ENCODE peak calls at places on chromosomes 3 and 15, in eight cellular contexts. C is WTC11, T is right lobe of liver, S is cardiac fibroblast, U is HCT116, J is glutamatergic neuron, Y is psoas muscle, A is HFF-Myc. R is an unnamed sample.

GRCh38 chr3:119314821-119315220 is 20.6 kb downstream of the ARHGAP31 start:
- DNase-seq in C (no peak), Y (no peak), A (no peak), U (no peak), J (peak), S (no peak), T (no peak), R (no peak)

GRCh38 chr3:47850062-47850802 is 47.3 kb downstream of the DHX30 start:
- DNase-seq in T (no peak), J (no peak), A (no peak), C (no peak), U (no peak), S (peak), Y (no peak), R (peak)

GRCh38 chr15:86915811-86916331 is 836.2 kb downstream of the AGBL1 start:
- DNase-seq in S (peak), C (peak), Y (no peak), A (peak), J (peak), U (no peak), T (no peak), R (peak)

GRCh38 chr3:10946526-10946925 is 46.0 kb upstream of the SLC6A1 start:
- DNase-seq in S (no peak), Y (no peak), U (no peak), T (no peak), C (no peak), J (peak), A (no peak), R (no peak)

GRCh38 chr3:52839268-52839575 is 4.4 kb upstream of the MUSTN1 start:
- DNase-seq in A (no peak), U (no peak), C (no peak), Y (no peak), J (no peak), S (no peak), T (peak), R (no peak)

GRCh38 chr3:30544811-30545210 is 61.6 kb upstream of the TGFBR2 start:
- DNase-seq in T (no peak), A (peak), C (no peak), S (peak), Y (no peak), J (no peak), U (no peak), R (peak)

GRCh38 chr3:140527156-140527555 is 150.7 kb upstream of the TRIM42 start:
- DNase-seq in Y (no peak), A (no peak), T (no peak), J (no peak), C (no peak), S (peak), U (no peak), R (no peak)

GRCh38 chr3:41716391-41716910 is 245.5 kb downstream of the ULK4 start:
- DNase-seq in C (no peak), Y (no peak), S (peak), U (no peak), A (no peak), T (no peak), J (no peak), R (no peak)

GRCh38 chr3:187064210-187065115 is 74.8 kb downstream of the RPL39L start:
- DNase-seq in C (no peak), U (no peak), A (peak), T (peak), Y (no peak), J (no peak), S (peak), R (no peak)

GRCh38 chr15:91104111-91104510 is 4.1 kb downstream of the SV2B start:
- DNase-seq in C (no peak), A (no peak), T (peak), J (no peak), U (no peak), S (no peak), Y (peak), R (no peak)

GRCh38 chr3:65811050-65811766 is 227.5 kb downstream of the MAGI1 start:
- DNase-seq in U (no peak), J (no peak), T (no peak), Y (peak), C (no peak), S (peak), A (no peak), R (no peak)

GRCh38 chr15:63712828-63713520 is 115.8 kb downstream of the FBXL22 start:
- DNase-seq in A (no peak), U (no peak), C (no peak), J (no peak), T (no peak), S (no peak), Y (no peak), R (no peak)

GRCh38 chr3:8503461-8503860 is 1.8 kb downstream of the LMCD1 start:
- DNase-seq in T (no peak), Y (no peak), C (no peak), J (no peak), A (no peak), U (no peak), S (no peak), R (peak)

GRCh38 chr3:106457278-106458210 is 588.7 kb upstream of the CBLB start:
- DNase-seq in Y (peak), J (no peak), U (no peak), C (no peak), A (peak), T (no peak), S (peak), R (peak)

GRCh38 chr3:32354362-32354778 is 37.3 kb upstream of the CMTM7 start:
- DNase-seq in U (no peak), Y (no peak), S (peak), A (no peak), C (no peak), T (no peak), J (no peak), R (no peak)

GRCh38 chr15:82530606-82531379 is 9.5 kb downstream of the RPS17 start:
- DNase-seq in A (no peak), J (peak), S (peak), U (peak), C (peak), T (peak), Y (peak), R (peak)

GRCh38 chr15:54282228-54282836 is 304.1 kb downstream of the UNC13C start:
- DNase-seq in C (peak), J (no peak), U (no peak), S (no peak), A (no peak), Y (no peak), T (no peak), R (no peak)

GRCh38 chr3:183359036-183359435 is 69.4 kb downstream of the MCF2L2 start:
- DNase-seq in T (no peak), C (no peak), Y (no peak), S (peak), J (no peak), U (no peak), A (no peak), R (no peak)

GRCh38 chr3:152858170-152858800 is 23.4 kb downstream of the P2RY1 start:
- DNase-seq in T (no peak), S (no peak), Y (no peak), A (no peak), C (no peak), U (no peak), J (no peak), R (no peak)

GRCh38 chr3:53254190-53254809 is 1.5 kb downstream of the TKT start:
- DNase-seq in C (no peak), S (peak), T (no peak), Y (no peak), A (no peak), J (no peak), U (no peak), R (no peak)

GRCh38 chr3:64958187-64958586 is 270.4 kb upstream of the ADAMTS9 start:
- DNase-seq in U (no peak), A (no peak), Y (no peak), J (no peak), T (no peak), S (no peak), C (no peak), R (no peak)

GRCh38 chr15:58639992-58640391 is 109.5 kb downstream of the ADAM10 start:
- DNase-seq in C (no peak), A (no peak), J (no peak), Y (no peak), U (no peak), S (no peak), T (no peak), R (no peak)

GRCh38 chr3:35800960-35801459 is 161.7 kb downstream of the ARPP21 start:
- DNase-seq in Y (no peak), U (no peak), T (peak), J (no peak), C (no peak), S (no peak), A (no peak), R (no peak)

GRCh38 chr15:65921780-65922179 is 52.5 kb downstream of the RAB11A start:
- DNase-seq in T (no peak), S (no peak), J (no peak), Y (no peak), C (no peak), U (no peak), A (no peak), R (no peak)

GRCh38 chr15:27045796-27046195 is 74.8 kb downstream of the GABRG3 start:
- DNase-seq in S (no peak), A (no peak), U (no peak), J (no peak), Y (no peak), T (no peak), C (no peak), R (no peak)
- TF ChIP-seq CTCF in S (no peak), A (no peak), U (no peak), J (no peak), Y (no peak), T (no peak), C (no peak), R (no peak)

DNA sequence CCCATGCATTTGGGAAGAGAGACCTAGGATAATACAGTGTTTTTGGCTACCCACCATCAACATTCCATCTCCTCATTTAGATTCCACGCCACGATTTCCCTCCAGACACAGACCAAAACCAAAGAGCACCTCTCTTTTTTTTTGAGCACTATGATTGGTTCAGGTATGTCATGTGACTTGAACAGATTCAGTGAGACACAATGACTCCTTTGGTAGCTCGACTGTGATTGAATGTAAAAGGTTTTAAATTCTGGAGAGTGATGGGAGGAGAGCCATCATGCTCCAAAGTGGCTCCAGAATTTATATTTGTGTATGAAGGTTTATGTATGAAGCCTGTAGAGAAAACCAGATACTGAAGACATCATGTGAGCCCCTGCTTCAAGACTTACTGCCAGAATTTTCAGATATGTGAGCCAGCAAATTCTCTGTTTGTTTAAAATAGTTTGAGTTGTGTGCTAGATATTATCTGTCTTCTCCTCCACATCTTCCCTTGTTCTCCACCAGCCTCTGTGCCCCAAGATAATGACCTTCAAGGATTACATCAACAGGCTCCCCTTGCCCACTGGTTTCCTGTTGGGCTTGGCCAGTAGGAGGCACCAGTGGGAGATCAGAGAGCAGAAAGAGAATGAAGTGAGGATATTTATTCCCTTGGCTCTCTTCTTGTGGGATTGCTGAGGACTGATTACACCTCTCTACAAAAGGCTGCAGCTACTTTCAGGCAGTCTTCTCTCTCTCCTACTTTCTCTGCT is 12.5 kb downstream of the MYD88 start:
- DNase-seq in A (no peak), C (peak), Y (no peak), S (no peak), J (no peak), T (no peak), U (no peak), R (no peak)
- TF ChIP-seq CTCF in A (peak), C (no peak), Y (no peak), S (no peak), J (no peak), T (no peak), U (peak), R (peak)

DNA sequence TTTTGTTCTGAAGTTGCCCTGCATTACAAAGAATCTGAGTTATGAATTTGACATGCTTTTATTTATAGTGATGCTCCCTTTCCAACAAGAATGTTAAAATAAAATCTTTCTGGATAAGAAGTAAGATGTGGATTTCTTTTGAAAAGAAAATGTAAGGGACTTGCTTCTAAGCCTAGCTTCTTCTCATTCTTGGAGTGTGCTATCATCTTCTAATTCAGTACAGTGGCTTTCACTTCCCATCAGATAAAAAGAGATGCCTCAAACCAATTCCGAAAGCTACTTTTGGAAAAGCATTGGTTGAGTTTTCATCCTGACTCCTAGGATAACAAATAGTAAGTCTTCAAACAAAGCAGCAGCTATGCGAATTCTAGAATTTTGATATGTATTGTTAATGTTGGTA is 197.0 kb upstream of the ZPLD1 start:
- DNase-seq in A (no peak), S (no peak), C (no peak), Y (no peak), T (no peak), J (no peak), U (no peak), R (peak)
- TF ChIP-seq CTCF in A (no peak), S (no peak), C (no peak), Y (no peak), T (no peak), J (no peak), U (no peak), R (no peak)

GRCh38 chr3:194269610-194270145 is 81.5 kb downstream of the CPN2 start:
- DNase-seq in A (no peak), U (peak), T (peak), J (peak), Y (peak), C (peak), S (peak), R (no peak)
- TF ChIP-seq CTCF in A (peak), U (peak), T (peak), J (no peak), Y (peak), C (peak), S (peak), R (no peak)

GRCh38 chr15:39312984-39313383 is 267.9 kb upstream of the THBS1 start:
- DNase-seq in A (no peak), J (no peak), Y (no peak), U (peak), C (peak), T (no peak), S (peak), R (no peak)
- TF ChIP-seq CTCF in A (peak), J (no peak), Y (no peak), U (peak), C (no peak), T (peak), S (peak), R (peak)

DNA sequence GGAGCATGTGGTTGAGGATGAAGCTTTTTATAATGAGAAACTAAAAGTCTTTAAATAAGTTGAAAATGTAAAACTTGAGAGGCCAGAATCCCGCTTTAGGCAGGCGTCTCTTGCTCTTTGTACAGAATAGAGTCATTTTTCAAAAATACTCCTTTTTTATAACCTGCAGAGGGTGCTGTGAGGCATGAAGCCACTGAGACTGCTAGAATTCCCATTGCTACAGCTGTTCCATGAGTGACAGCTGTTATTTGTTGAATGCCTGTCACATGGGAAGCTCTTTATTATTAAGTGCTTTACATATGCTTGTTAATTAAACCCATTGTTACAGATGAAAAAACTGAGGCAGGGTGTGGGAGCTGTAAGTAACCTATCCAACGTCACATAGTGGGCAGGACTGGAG is 18.5 kb downstream of the MINAR1 start:
- DNase-seq in Y (no peak), U (no peak), J (no peak), S (no peak), C (no peak), T (no peak), A (no peak), R (no peak)
- TF ChIP-seq CTCF in Y (no peak), U (peak), J (peak), S (peak), C (no peak), T (peak), A (peak), R (peak)

DNA sequence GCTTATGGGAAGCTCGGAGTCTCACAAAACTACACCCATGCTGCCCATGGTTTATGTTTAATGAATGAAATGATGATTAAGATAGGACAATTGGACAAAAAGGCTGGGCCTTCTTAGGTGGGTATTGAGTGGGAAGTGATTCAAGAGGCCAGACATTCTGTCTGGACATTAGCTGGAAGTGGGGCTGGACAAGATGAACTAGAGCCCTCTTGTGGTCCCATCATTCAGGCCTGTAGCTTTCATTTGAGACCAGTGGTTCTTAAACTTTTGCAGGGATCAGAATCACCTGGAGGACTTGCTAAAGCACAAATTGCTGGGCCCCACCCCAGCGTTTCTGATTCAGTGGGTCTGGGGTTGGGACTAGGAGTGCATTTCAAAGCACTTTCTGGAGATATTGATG is 290.4 kb upstream of the CTDSPL start:
- DNase-seq in C (no peak), T (no peak), A (no peak), S (peak), J (no peak), U (no peak), Y (no peak), R (no peak)
- TF ChIP-seq CTCF in C (no peak), T (no peak), A (no peak), S (peak), J (no peak), U (no peak), Y (no peak), R (peak)

DNA sequence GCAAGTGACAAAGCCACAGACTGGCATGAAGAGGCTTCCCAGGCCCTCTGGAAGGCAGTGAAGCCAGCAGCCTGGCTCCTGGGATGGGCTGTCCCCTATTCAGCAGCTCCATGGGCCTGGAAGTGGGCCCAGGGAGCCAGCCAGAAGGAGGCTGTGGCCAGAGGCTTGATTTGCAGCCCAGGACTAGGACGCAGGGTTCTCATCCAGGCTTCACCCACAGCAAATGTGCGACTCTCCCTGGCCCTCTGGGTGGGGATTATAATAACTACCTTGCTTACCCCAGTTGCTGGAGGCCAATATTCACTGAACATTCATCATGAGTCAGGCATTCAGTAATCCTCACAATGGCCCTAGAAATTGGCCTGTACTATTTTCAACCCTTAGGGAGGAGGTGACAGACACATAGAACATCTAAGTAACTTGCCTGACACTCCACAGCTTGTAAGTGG is 24.6 kb upstream of the SRP14 start:
- DNase-seq in C (no peak), S (peak), J (no peak), T (no peak), U (no peak), Y (peak), A (no peak), R (peak)
- TF ChIP-seq CTCF in C (no peak), S (no peak), J (no peak), T (no peak), U (no peak), Y (no peak), A (no peak), R (no peak)